ENCODE peak calls at places on chromosomes 3 and 15, in five cellular contexts. G, Y, I, M and T are unnamed samples.

GRCh38 chr15:63364293-63365003 is 17.2 kb downstream of the CA12 start:
- DNase-seq in M (no peak), Y (no peak), G (no peak), I (no peak), T (no peak)

GRCh38 chr3:48013288-48013980 is 2.8 kb downstream of the MAP4 start:
- DNase-seq in M (peak; percentile 13), Y (peak; percentile 63), I (no peak), G (peak; percentile 62), T (no peak)

GRCh38 chr3:63964287-63965073 is 52.3 kb upstream of the SCAANT1 start:
- DNase-seq in Y (no peak), I (no peak), M (peak; percentile 40), G (peak; percentile 60), T (no peak)

GRCh38 chr3:30293621-30294240 is 312.7 kb upstream of the TGFBR2 start:
- DNase-seq in Y (no peak), I (no peak), G (no peak), M (no peak), T (no peak)

GRCh38 chr15:36117394-36117793 is 462.0 kb upstream of the CDIN1 start:
- DNase-seq in G (no peak), Y (no peak), I (no peak), M (no peak), T (no peak)

GRCh38 chr3:150094150-150094932 is 123.6 kb upstream of the PFN2 start:
- DNase-seq in Y (no peak), M (no peak), I (no peak), G (peak; percentile 92), T (peak; percentile 76)

GRCh38 chr3:183583331-183584245 is 28.1 kb upstream of the KLHL6 start:
- DNase-seq in M (peak; percentile 9), G (no peak), Y (peak; percentile 38), I (no peak), T (no peak)

GRCh38 chr3:119120480-119120879 is 25.5 kb upstream of the TEX55 start:
- DNase-seq in I (no peak), Y (no peak), M (no peak), G (no peak), T (no peak)

GRCh38 chr3:143302638-143303171 is 183.1 kb downstream of the CHST2 start:
- DNase-seq in Y (peak; percentile 29), M (no peak), I (no peak), G (peak; percentile 80), T (no peak)

GRCh38 chr3:62968128-62968527 is 92.9 kb upstream of the CADPS start:
- DNase-seq in G (peak; percentile 2), M (no peak), Y (no peak), I (no peak), T (no peak)

GRCh38 chr15:80163217-80163616 is 10.4 kb downstream of the FAH start:
- DNase-seq in Y (no peak), M (no peak), G (no peak), I (no peak), T (no peak)

GRCh38 chr3:101281616-101282015 is 38.8 kb downstream of the IMPG2 start:
- DNase-seq in M (peak; percentile 8), I (no peak), G (no peak), Y (peak; percentile 19), T (no peak)

GRCh38 chr15:87736401-87736800 is 520.1 kb downstream of the NTRK3 start:
- DNase-seq in I (no peak), G (no peak), M (no peak), Y (no peak), T (no peak)

GRCh38 chr3:17302774-17303173 is 418.0 kb downstream of the PLCL2 start:
- DNase-seq in G (no peak), I (no peak), Y (no peak), M (no peak), T (no peak)

GRCh38 chr3:167908745-167909442 is 173.4 kb downstream of the SERPINI1 start:
- DNase-seq in I (no peak), M (no peak), G (no peak), Y (peak; percentile 17), T (no peak)

GRCh38 chr15:81752149-81752942 is 293.5 kb downstream of the MEX3B start:
- DNase-seq in Y (peak; percentile 74), M (peak; percentile 41), I (peak; percentile 75), G (peak; percentile 34), T (peak; percentile 89)

GRCh38 chr3:139288266-139288821 is 55.5 kb upstream of the MRPS22 start:
- DNase-seq in G (no peak), Y (peak; percentile 52), I (peak; percentile 47), M (no peak), T (no peak)

GRCh38 chr3:178703268-178703975 is 167.2 kb downstream of the KCNMB2 start:
- DNase-seq in M (no peak), G (peak; percentile 80), Y (peak; percentile 32), I (no peak), T (no peak)

GRCh38 chr15:83119968-83120581 is 12.6 kb downstream of the TM6SF1 start:
- DNase-seq in G (no peak), M (no peak), I (no peak), Y (no peak), T (no peak)

GRCh38 chr3:147514366-147514765 is 105.2 kb downstream of the ZIC1 start:
- DNase-seq in Y (no peak), G (no peak), M (peak; percentile 62), I (no peak), T (no peak)

GRCh38 chr3:115693868-115694267 is 70.6 kb downstream of the GAP43 start:
- DNase-seq in Y (no peak), G (no peak), M (no peak), I (peak; percentile 70), T (no peak)

GRCh38 chr15:41501191-41501917 is 7.7 kb downstream of the ITPKA start:
- DNase-seq in I (peak; percentile 75), Y (peak; percentile 47), M (peak; percentile 65), G (no peak), T (no peak)

GRCh38 chr3:128490650-128491070 is 2.3 kb downstream of the GATA2 start:
- DNase-seq in M (no peak), Y (no peak), G (no peak), I (no peak), T (no peak)

GRCh38 chr3:110664148-110664547 is 407.5 kb upstream of the NECTIN3 start:
- DNase-seq in I (no peak), M (no peak), G (no peak), Y (no peak), T (no peak)

GRCh38 chr15:60420322-60420721 is 22.5 kb upstream of the ANXA2 start:
- DNase-seq in M (no peak), G (no peak), I (no peak), Y (no peak), T (no peak)

GRCh38 chr15:60417112-60417511 is 19.3 kb upstream of the ANXA2 start:
- DNase-seq in G (no peak), I (no peak), M (no peak), Y (no peak), T (no peak)

GRCh38 chr15:60418095-60418494 is 20.3 kb upstream of the ANXA2 start:
- DNase-seq in G (no peak), I (no peak), Y (no peak), M (no peak), T (no peak)

GRCh38 chr15:60421544-60421943 is 23.8 kb upstream of the ANXA2 start:
- DNase-seq in I (no peak), Y (no peak), G (peak; percentile 63), M (no peak), T (no peak)

GRCh38 chr15:60419752-60420151 is 22.0 kb upstream of the ANXA2 start:
- DNase-seq in I (no peak), Y (no peak), G (no peak), M (no peak), T (no peak)
- H2AFZ ChIP-seq in I (no peak overlapping the region), Y (no peak overlapping the region), G (no peak overlapping the region), M (no peak overlapping the region), T (no peak overlapping the region)

DNA sequence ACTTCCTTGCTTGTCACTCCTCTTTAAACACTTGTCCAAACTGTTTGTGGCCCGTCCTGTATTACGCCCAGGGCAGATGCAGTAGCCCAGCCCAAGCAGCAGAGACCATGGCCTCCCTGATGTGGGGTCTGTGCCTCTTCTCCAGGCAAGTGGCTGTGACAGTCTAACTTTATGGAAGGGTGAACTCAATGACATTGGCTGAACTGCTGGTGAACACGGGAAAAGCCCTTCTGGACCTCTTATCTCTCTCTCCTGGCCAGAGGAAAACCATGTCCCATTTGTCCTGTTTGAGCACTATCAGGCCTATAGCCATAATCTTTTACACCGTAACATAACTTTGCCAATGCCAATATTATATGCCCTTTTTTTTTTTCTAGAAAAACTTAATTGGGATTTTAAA is 67.6 kb downstream of the SMAD3 start:
- DNase-seq in G (no peak), Y (no peak), M (no peak), I (no peak), T (no peak)
- H3K27ac ChIP-seq in G (no peak overlapping the region), Y (no peak overlapping the region), M (no peak overlapping the region), I (no peak overlapping the region), T (no peak overlapping the region)

DNA sequence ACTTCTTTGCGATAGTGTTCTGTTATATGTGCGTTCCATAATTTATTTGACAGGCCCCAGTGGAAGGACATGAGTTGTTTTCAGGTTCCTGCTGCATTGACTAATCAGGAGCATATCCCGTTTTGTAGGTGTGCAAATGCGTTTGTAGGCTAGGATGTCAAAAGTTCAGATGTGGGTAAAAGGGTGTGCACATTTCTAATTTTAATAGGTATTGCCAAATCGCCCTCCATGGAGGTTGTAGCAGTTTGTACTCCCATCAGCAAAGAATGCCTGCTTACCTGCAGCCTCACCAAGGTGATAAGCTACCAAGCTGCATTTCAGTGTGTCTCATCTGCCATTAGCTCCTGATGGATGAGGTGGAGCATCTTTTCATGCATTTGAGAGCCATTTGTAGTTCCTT is 36.3 kb downstream of the KLF13 start:
- DNase-seq in M (no peak), G (no peak), I (no peak), Y (no peak), T (no peak)
- H3K79me2 ChIP-seq in M (peaks cover 29% of the 10 kb centered on the region), G (peaks cover 97% of the 10 kb centered on the region), I (peaks cover 35% of the 10 kb centered on the region), Y (peaks cover 94% of the 10 kb centered on the region), T (peaks cover 97% of the 10 kb centered on the region)

GRCh38 chr3:133362539-133362938 is 37.3 kb upstream of the BFSP2 start:
- DNase-seq in M (peak; percentile 35), G (no peak), I (no peak), Y (no peak), T (no peak)

GRCh38 chr3:133364704-133365103 is 35.2 kb upstream of the BFSP2 start:
- DNase-seq in G (no peak), M (no peak), Y (no peak), I (no peak), T (no peak)

GRCh38 chr3:133361435-133361834 is 38.4 kb upstream of the BFSP2 start:
- DNase-seq in Y (no peak), G (no peak), M (no peak), I (no peak), T (no peak)

GRCh38 chr3:133360476-133360875 is 39.4 kb upstream of the BFSP2 start:
- DNase-seq in M (no peak), I (no peak), G (no peak), Y (no peak), T (no peak)

DNA sequence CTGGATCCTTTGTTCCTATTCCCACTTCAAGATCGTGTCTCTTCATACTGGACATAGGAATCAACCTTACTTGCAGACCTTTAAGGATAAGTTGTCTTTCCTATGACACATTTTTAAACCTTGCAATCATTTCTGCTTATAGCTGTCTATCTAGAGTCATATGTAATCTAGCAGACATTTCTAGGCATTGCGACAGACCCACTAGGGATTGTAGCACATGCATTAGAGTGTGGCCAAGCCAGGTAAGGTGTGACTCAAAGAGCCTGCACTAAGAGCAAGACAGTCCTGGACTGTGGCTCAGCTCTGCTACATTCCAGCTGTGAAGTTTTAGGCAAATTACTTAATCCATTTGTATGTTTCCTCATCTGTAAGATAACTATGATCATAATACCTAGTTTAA is 38.8 kb upstream of the BFSP2 start:
- DNase-seq in G (no peak), I (no peak), Y (no peak), M (no peak), T (no peak)
- H2AFZ ChIP-seq in G (no peak overlapping the region), I (no peak overlapping the region), Y (no peak overlapping the region), M (no peak overlapping the region), T (no peak overlapping the region)